ENCODE peak calls at places on chromosomes 1 and 21, in seven cellular contexts. One of them, this sample, is unnamed. For H3K27me3, the result is how much of the 10 kb centered on the place peaks cover.

GRCh38 chr1:203082571-203083462 is 3.0 kb downstream of the MYOG start:
- DNase-seq in psoas muscle: no peak
- DNase-seq in HCT116: no peak
- DNase-seq in uterus: no peak
- DNase-seq in dorsolateral prefrontal cortex: no peak
- DNase-seq in MM.1S: peak
- DNase-seq in PC-9: no peak
- DNase-seq in this sample: peak

GRCh38 chr1:196538473-196538872 is 69.8 kb downstream of the KCNT2 start:
- DNase-seq in psoas muscle: no peak
- DNase-seq in HCT116: no peak
- DNase-seq in uterus: no peak
- DNase-seq in dorsolateral prefrontal cortex: no peak
- DNase-seq in MM.1S: no peak
- DNase-seq in PC-9: no peak
- DNase-seq in this sample: no peak

GRCh38 chr1:42971848-42972291 is 13.2 kb upstream of the SLC2A1 start:
- DNase-seq in psoas muscle: no peak
- DNase-seq in HCT116: no peak
- DNase-seq in uterus: no peak
- DNase-seq in dorsolateral prefrontal cortex: no peak
- DNase-seq in MM.1S: no peak
- DNase-seq in PC-9: no peak
- DNase-seq in this sample: peak

GRCh38 chr1:116321766-116322175 is 51.3 kb upstream of the ATP1A1 start:
- DNase-seq in psoas muscle: no peak
- DNase-seq in HCT116: no peak
- DNase-seq in uterus: no peak
- DNase-seq in dorsolateral prefrontal cortex: no peak
- DNase-seq in MM.1S: no peak
- DNase-seq in PC-9: no peak
- DNase-seq in this sample: no peak

GRCh38 chr1:92805216-92805615 is 20.3 kb upstream of the EVI5 start:
- DNase-seq in psoas muscle: no peak
- DNase-seq in HCT116: no peak
- DNase-seq in uterus: no peak
- DNase-seq in dorsolateral prefrontal cortex: no peak
- DNase-seq in MM.1S: no peak
- DNase-seq in PC-9: no peak
- DNase-seq in this sample: no peak

GRCh38 chr1:94532077-94532476 is 9.5 kb downstream of the F3 start:
- DNase-seq in psoas muscle: no peak
- DNase-seq in HCT116: no peak
- DNase-seq in uterus: no peak
- DNase-seq in dorsolateral prefrontal cortex: no peak
- DNase-seq in MM.1S: no peak
- DNase-seq in PC-9: peak
- DNase-seq in this sample: no peak

GRCh38 chr21:44984792-44985440 is 45.1 kb downstream of the SLX9 start:
- DNase-seq in psoas muscle: peak
- DNase-seq in HCT116: no peak
- DNase-seq in uterus: no peak
- DNase-seq in dorsolateral prefrontal cortex: no peak
- DNase-seq in MM.1S: no peak
- DNase-seq in PC-9: no peak
- DNase-seq in this sample: no peak

GRCh38 chr1:66043186-66043585 is 250.5 kb downstream of the PDE4B start:
- DNase-seq in psoas muscle: no peak
- DNase-seq in HCT116: no peak
- DNase-seq in uterus: no peak
- DNase-seq in dorsolateral prefrontal cortex: no peak
- DNase-seq in MM.1S: no peak
- DNase-seq in PC-9: no peak
- DNase-seq in this sample: no peak

GRCh38 chr1:205470131-205470530 is 14.3 kb upstream of the BLACAT1 start:
- DNase-seq in psoas muscle: no peak
- DNase-seq in HCT116: no peak
- DNase-seq in uterus: no peak
- DNase-seq in dorsolateral prefrontal cortex: no peak
- DNase-seq in MM.1S: no peak
- DNase-seq in PC-9: no peak
- DNase-seq in this sample: no peak

GRCh38 chr1:110361856-110362255 is 22.7 kb downstream of the RBM15 start:
- DNase-seq in psoas muscle: no peak
- DNase-seq in HCT116: no peak
- DNase-seq in uterus: no peak
- DNase-seq in dorsolateral prefrontal cortex: no peak
- DNase-seq in MM.1S: no peak
- DNase-seq in PC-9: no peak
- DNase-seq in this sample: no peak

GRCh38 chr1:114250683-114251572 is 97.3 kb upstream of the SYT6 start:
- DNase-seq in psoas muscle: peak
- DNase-seq in HCT116: no peak
- DNase-seq in uterus: no peak
- DNase-seq in dorsolateral prefrontal cortex: no peak
- DNase-seq in MM.1S: no peak
- DNase-seq in PC-9: no peak
- DNase-seq in this sample: no peak

GRCh38 chr21:29384608-29385359 is 86.1 kb downstream of the BACH1 start:
- DNase-seq in psoas muscle: no peak
- DNase-seq in HCT116: no peak
- DNase-seq in uterus: no peak
- DNase-seq in dorsolateral prefrontal cortex: no peak
- DNase-seq in MM.1S: no peak
- DNase-seq in PC-9: no peak
- DNase-seq in this sample: no peak

GRCh38 chr1:232443372-232443771 is 186.6 kb downstream of the SIPA1L2 start:
- DNase-seq in psoas muscle: no peak
- DNase-seq in HCT116: no peak
- DNase-seq in uterus: no peak
- DNase-seq in dorsolateral prefrontal cortex: no peak
- DNase-seq in MM.1S: no peak
- DNase-seq in PC-9: no peak
- DNase-seq in this sample: no peak

GRCh38 chr1:28099050-28099769 is 10.8 kb upstream of the EYA3 start:
- DNase-seq in psoas muscle: no peak
- DNase-seq in HCT116: no peak
- DNase-seq in uterus: no peak
- DNase-seq in dorsolateral prefrontal cortex: no peak
- DNase-seq in MM.1S: no peak
- DNase-seq in PC-9: no peak
- DNase-seq in this sample: peak

GRCh38 chr1:153962088-153963029 is 978 bp downstream of the SLC39A1 start:
- DNase-seq in psoas muscle: peak
- DNase-seq in HCT116: no peak
- DNase-seq in uterus: peak
- DNase-seq in dorsolateral prefrontal cortex: no peak
- DNase-seq in MM.1S: no peak
- DNase-seq in PC-9: peak
- DNase-seq in this sample: peak

GRCh38 chr1:15526490-15527339 is at the start of gene DNAJC16:
- DNase-seq in psoas muscle: peak
- DNase-seq in HCT116: peak
- DNase-seq in uterus: peak
- DNase-seq in dorsolateral prefrontal cortex: peak
- DNase-seq in MM.1S: peak
- DNase-seq in PC-9: peak
- DNase-seq in this sample: peak

GRCh38 chr1:146019225-146020057 is 2.1 kb downstream of the HJV start:
- DNase-seq in psoas muscle: peak
- DNase-seq in HCT116: no peak
- DNase-seq in uterus: no peak
- DNase-seq in dorsolateral prefrontal cortex: no peak
- DNase-seq in MM.1S: no peak
- DNase-seq in PC-9: no peak
- DNase-seq in this sample: no peak

GRCh38 chr1:35449334-35450008 is 107.7 kb downstream of the KIAA0319L start:
- DNase-seq in psoas muscle: no peak
- DNase-seq in HCT116: no peak
- DNase-seq in uterus: no peak
- DNase-seq in dorsolateral prefrontal cortex: no peak
- DNase-seq in MM.1S: no peak
- DNase-seq in PC-9: no peak
- DNase-seq in this sample: peak

GRCh38 chr1:5983361-5984103 is 8.7 kb downstream of the NPHP4 start:
- DNase-seq in psoas muscle: no peak
- DNase-seq in HCT116: no peak
- DNase-seq in uterus: no peak
- DNase-seq in dorsolateral prefrontal cortex: peak
- DNase-seq in MM.1S: no peak
- DNase-seq in PC-9: no peak
- DNase-seq in this sample: peak

DNA sequence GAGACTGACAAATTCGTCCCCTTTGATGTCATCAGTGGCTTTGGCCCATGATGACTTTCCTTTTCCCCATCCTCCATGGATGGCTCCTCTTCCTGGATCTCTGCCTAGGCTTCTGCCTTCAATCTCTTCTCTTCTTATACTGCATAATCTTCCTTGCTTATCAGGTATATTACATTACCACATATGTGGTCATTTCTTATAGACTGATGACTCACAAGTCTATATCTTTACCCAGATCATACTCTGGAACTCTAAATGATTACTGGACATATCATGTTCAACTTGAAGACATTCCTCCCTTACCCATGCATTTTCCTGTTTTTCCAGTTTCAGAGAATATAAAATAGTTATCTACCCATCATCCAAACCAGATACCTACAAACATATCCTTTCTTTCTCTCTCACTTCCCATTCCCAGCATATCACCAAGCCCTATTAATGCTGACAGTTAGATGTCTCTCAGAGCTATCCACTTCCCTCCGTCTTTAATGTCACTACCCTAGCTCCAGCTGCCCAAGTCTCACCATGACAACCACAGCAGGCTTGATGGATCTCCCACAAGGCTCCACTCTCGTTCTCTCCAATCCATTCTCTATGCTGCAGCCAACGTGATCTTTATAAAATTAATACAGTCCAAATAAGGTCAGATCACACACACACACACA is 89.8 kb upstream of the ZC3H11B start:
- DNase-seq in psoas muscle: no peak
- DNase-seq in HCT116: no peak
- DNase-seq in uterus: no peak
- DNase-seq in dorsolateral prefrontal cortex: no peak
- DNase-seq in MM.1S: peak
- DNase-seq in PC-9: peak
- DNase-seq in this sample: no peak
- H3K27me3 ChIP-seq in psoas muscle: under half
- H3K27me3 ChIP-seq in HCT116: under half
- H3K27me3 ChIP-seq in uterus: under half
- H3K27me3 ChIP-seq in dorsolateral prefrontal cortex: under half
- H3K27me3 ChIP-seq in MM.1S: under half
- H3K27me3 ChIP-seq in PC-9: under half
- H3K27me3 ChIP-seq in this sample: under half

DNA sequence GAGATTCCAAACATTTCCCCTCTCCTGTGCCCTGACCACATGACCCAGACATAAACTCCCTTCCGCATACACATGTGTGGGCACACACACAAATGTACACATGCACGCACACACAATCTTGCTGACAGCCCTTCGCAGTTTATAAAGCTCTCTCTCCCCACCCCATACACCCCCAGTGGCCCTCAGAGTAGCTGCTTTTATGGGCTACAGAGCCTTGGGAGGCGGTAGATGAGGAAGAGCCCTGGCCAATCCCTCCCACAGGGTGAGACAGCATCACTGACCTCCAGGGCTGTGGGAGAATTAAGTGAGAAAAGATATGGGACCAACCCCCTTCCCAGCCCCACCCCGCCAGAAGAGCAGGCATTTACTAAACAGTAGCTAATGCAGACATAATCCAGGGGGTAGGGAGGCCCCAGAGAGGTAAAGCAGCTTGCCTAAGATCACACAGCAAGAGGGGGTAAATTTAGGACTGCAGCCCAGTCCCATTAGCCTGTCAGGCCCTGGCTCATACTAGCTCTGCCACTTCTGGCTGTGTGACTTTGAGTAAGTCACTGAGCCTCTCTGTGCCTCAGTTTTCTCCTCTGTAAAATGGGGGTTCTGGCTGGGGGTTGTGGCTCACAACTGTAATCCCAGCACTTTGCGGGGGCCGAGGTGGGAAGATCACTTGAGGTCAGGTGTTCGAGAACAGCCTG is 5.1 kb downstream of the SDC3 start:
- DNase-seq in psoas muscle: no peak
- DNase-seq in HCT116: no peak
- DNase-seq in uterus: peak
- DNase-seq in dorsolateral prefrontal cortex: no peak
- DNase-seq in MM.1S: no peak
- DNase-seq in PC-9: no peak
- DNase-seq in this sample: no peak
- H3K4me3 ChIP-seq in psoas muscle: no peak
- H3K4me3 ChIP-seq in HCT116: no peak
- H3K4me3 ChIP-seq in uterus: no peak
- H3K4me3 ChIP-seq in dorsolateral prefrontal cortex: no peak
- H3K4me3 ChIP-seq in MM.1S: no peak
- H3K4me3 ChIP-seq in PC-9: no peak
- H3K4me3 ChIP-seq in this sample: no peak

GRCh38 chr1:182520746-182521145 is 68.3 kb downstream of the RNASEL start:
- DNase-seq in psoas muscle: no peak
- DNase-seq in HCT116: no peak
- DNase-seq in uterus: no peak
- DNase-seq in dorsolateral prefrontal cortex: no peak
- DNase-seq in MM.1S: peak
- DNase-seq in PC-9: no peak
- DNase-seq in this sample: no peak
- H3K27me3 ChIP-seq in psoas muscle: under half
- H3K27me3 ChIP-seq in HCT116: under half
- H3K27me3 ChIP-seq in uterus: under half
- H3K27me3 ChIP-seq in dorsolateral prefrontal cortex: under half
- H3K27me3 ChIP-seq in MM.1S: under half
- H3K27me3 ChIP-seq in PC-9: under half
- H3K27me3 ChIP-seq in this sample: under half

DNA sequence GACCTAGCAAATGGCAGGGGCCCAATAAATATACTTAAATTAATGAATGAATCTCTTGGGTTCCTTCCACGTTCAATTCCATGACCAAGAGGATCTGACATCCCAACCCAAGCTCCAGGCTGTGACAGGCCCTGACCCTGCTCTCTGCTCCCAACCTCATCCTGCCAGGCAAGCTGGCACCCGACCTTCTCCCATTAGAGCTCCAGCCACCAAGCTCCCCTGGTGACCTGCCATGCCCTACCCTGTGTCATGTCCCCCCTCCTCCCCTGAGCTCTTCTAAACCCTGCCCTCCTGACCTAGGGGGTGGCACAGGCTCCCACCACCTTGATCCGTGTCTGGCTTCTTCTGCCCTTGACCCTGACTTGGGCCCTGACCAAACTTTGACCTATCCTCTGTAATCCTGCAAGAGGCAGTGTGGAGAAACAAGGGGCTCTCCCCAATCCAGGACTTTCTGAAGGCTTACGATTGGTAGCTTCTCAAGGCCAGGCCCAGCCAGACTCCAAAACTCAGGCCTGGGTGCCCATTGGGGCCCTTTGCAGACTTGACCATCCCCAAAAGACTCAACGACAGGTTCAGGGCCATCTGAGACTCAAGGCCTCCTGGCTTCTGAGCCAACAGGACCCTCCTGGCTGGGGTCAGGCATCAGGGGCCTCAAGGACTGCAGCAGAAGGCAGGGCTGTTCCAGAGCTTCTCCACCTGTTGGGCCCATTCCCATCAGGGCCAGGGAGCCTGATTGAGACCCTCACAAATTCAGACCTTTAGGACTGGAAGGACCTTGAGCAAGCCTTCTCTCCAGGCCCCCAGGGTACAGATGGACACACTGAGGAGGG is 249.0 kb downstream of the PTPRU start:
- DNase-seq in psoas muscle: no peak
- DNase-seq in HCT116: no peak
- DNase-seq in uterus: no peak
- DNase-seq in dorsolateral prefrontal cortex: no peak
- DNase-seq in MM.1S: no peak
- DNase-seq in PC-9: no peak
- DNase-seq in this sample: no peak
- H3K4me3 ChIP-seq in psoas muscle: no peak
- H3K4me3 ChIP-seq in HCT116: no peak
- H3K4me3 ChIP-seq in uterus: no peak
- H3K4me3 ChIP-seq in dorsolateral prefrontal cortex: no peak
- H3K4me3 ChIP-seq in MM.1S: no peak
- H3K4me3 ChIP-seq in PC-9: no peak
- H3K4me3 ChIP-seq in this sample: no peak

This sample was measured in SJSA1.